ENCODE peak calls at places on chromosomes 2 and 18, in ten cellular contexts. O, C, K, P, B, W, A, S, I and F are unnamed samples.

GRCh38 chr2:111160758-111161157 is 40.0 kb downstream of the BCL2L11 start:
- DNase-seq in O (peak), P (no peak), A (no peak), K (no peak), B (no peak), C (peak), S (no peak), W (peak), I (no peak), F (no peak)

GRCh38 chr2:237865623-237866041 is 6.2 kb downstream of the RAMP1 start:
- DNase-seq in S (no peak), O (no peak), K (no peak), C (no peak), W (no peak), B (no peak), P (peak), A (no peak), I (no peak), F (no peak)

GRCh38 chr2:16640024-16640423 is 25.6 kb downstream of the CYRIA start:
- DNase-seq in S (no peak), I (no peak), C (no peak), K (no peak), B (no peak), W (no peak), A (peak), P (no peak), O (no peak), F (no peak)

GRCh38 chr18:44541781-44542180 is 138.9 kb upstream of the SETBP1 start:
- DNase-seq in C (no peak), I (no peak), B (no peak), K (no peak), P (no peak), A (no peak), W (peak), O (no peak), S (no peak), F (no peak)

GRCh38 chr2:55088400-55088799 is 38.1 kb upstream of the RTN4 start:
- DNase-seq in C (no peak), K (no peak), A (no peak), W (no peak), P (no peak), O (no peak), B (no peak), I (no peak), S (no peak), F (no peak)

GRCh38 chr2:198219292-198219691 is 414.9 kb downstream of the PLCL1 start:
- DNase-seq in W (no peak), P (no peak), I (no peak), S (no peak), C (no peak), B (no peak), O (no peak), K (no peak), A (no peak), F (no peak)

GRCh38 chr2:17272170-17272569 is 246.1 kb downstream of the RAD51AP2 start:
- DNase-seq in O (no peak), A (no peak), S (no peak), P (no peak), I (no peak), W (no peak), B (no peak), K (no peak), C (no peak), F (no peak)

GRCh38 chr2:133324150-133324561 is 244.1 kb downstream of the NCKAP5 start:
- DNase-seq in A (no peak), S (no peak), B (no peak), C (peak), O (peak), P (no peak), I (no peak), W (peak), K (no peak), F (no peak)

GRCh38 chr2:71156531-71156930 is 26.1 kb downstream of the MPHOSPH10 start:
- DNase-seq in C (no peak), I (no peak), K (no peak), A (no peak), P (no peak), O (no peak), W (peak), S (no peak), B (no peak), F (no peak)

GRCh38 chr2:221635949-221636348 is 63.8 kb upstream of the EPHA4 start:
- DNase-seq in O (no peak), K (no peak), P (no peak), W (peak), S (peak), B (no peak), A (no peak), I (no peak), C (no peak), F (no peak)

GRCh38 chr2:142682528-142682927 is 194.9 kb upstream of the KYNU start:
- DNase-seq in K (no peak), C (peak), B (no peak), I (no peak), W (peak), O (peak), P (no peak), S (no peak), A (no peak), F (no peak)

GRCh38 chr2:73028841-73029240 is 42.7 kb downstream of the SFXN5 start:
- DNase-seq in C (no peak), W (no peak), B (peak), O (no peak), K (no peak), P (no peak), S (no peak), I (no peak), A (no peak), F (no peak)

GRCh38 chr18:56984731-56985130 is 162.2 kb upstream of the BOD1L2 start:
- DNase-seq in I (no peak), A (no peak), O (no peak), C (no peak), K (no peak), P (no peak), B (no peak), S (no peak), W (no peak), F (no peak)

GRCh38 chr2:232132179-232132578 is 170.7 kb downstream of the DIS3L2 start:
- DNase-seq in P (no peak), S (no peak), B (no peak), W (peak), A (no peak), K (no peak), O (no peak), C (no peak), I (no peak), F (no peak)

GRCh38 chr2:152097291-152098032 is 1.4 kb downstream of the CACNB4 start:
- DNase-seq in P (peak), A (peak), O (no peak), W (peak), C (no peak), B (peak), S (no peak), K (no peak), I (no peak), F (no peak)

GRCh38 chr2:224023188-224023587 is 15.9 kb downstream of the SERPINE2 start:
- DNase-seq in I (no peak), P (no peak), B (no peak), A (peak), W (peak), K (no peak), C (peak), O (peak), S (no peak), F (no peak)

GRCh38 chr2:229914182-229914581 is 7.6 kb downstream of the TRIP12 start:
- DNase-seq in A (no peak), C (no peak), I (no peak), O (no peak), W (no peak), B (no peak), S (no peak), K (no peak), P (no peak), F (no peak)

GRCh38 chr2:105396254-105397024 is 2.4 kb downstream of the FHL2 start:
- DNase-seq in K (no peak), O (peak), W (peak), A (peak), P (no peak), I (no peak), B (peak), C (peak), S (no peak), F (no peak)

GRCh38 chr18:7084766-7085080 is 32.9 kb downstream of the LAMA1 start:
- DNase-seq in W (no peak), S (no peak), C (peak), O (peak), K (no peak), I (no peak), B (no peak), P (no peak), A (no peak), F (no peak)

GRCh38 chr18:51009071-51009470 is 20.9 kb upstream of the SMAD4 start:
- DNase-seq in C (peak), A (no peak), S (peak), P (peak), O (peak), K (no peak), W (peak), I (no peak), B (no peak), F (no peak)

GRCh38 chr2:198615972-198616371 is 811.6 kb downstream of the PLCL1 start:
- DNase-seq in C (peak), W (no peak), O (peak), B (no peak), I (no peak), K (no peak), P (no peak), A (no peak), S (no peak), F (no peak)

GRCh38 chr2:117091026-117091425 is 723.5 kb upstream of the DDX18 start:
- DNase-seq in O (no peak), W (no peak), I (no peak), P (no peak), A (no peak), B (no peak), C (no peak), K (no peak), S (no peak), F (no peak)

GRCh38 chr2:117091438-117091837 is 723.1 kb upstream of the DDX18 start:
- DNase-seq in K (no peak), A (no peak), O (no peak), P (no peak), S (no peak), I (no peak), B (no peak), C (no peak), W (no peak), F (no peak)

GRCh38 chr2:117085719-117086118 is 728.8 kb upstream of the DDX18 start:
- DNase-seq in C (no peak), A (no peak), B (no peak), I (no peak), O (no peak), S (no peak), K (no peak), W (no peak), P (no peak), F (no peak)

GRCh38 chr2:117085256-117085655 is 729.2 kb upstream of the DDX18 start:
- DNase-seq in W (no peak), K (no peak), A (no peak), P (no peak), I (no peak), O (no peak), B (no peak), C (no peak), S (no peak), F (no peak)

DNA sequence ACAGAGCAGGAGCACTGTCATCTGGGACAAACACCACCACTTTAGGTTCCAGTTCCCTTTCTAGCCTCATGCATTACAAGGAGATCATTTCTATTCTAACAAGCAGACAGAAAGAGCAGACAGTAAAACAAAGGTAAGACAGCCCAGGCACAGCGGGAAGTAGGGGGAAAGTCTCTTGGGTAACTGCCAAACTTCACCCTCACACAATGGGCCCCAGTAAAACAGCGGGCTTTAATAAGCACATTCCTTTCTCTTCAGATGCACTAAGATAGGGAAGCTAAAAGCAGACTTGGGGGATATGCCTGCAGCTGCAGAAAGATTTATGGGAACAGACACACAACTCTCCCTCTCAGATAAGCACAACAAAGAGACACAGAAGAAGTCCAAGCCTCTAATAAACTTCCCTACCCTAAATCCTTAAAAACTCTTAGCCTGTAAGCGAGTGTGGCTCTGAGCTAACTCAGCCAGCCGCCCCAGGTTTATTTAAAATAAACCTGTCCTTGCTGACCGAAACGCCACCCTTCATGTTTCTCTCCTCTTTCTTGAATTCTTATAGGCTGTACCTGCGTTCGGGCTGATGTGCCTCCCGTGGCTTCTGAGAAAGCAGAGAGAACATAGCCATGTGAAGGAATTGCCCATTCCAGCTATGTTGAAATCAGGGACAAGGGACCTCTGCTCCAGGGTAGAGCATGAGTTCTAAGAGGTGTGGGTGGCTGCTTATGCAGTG is 726.8 kb upstream of the DDX18 start:
- DNase-seq in B (no peak), C (no peak), A (no peak), S (no peak), I (no peak), K (no peak), P (no peak), O (no peak), W (no peak), F (no peak)
- H3K4me3 ChIP-seq in B (no peak), C (no peak), A (no peak), S (no peak), I (no peak), K (no peak), P (no peak), O (no peak), W (no peak), F (no peak)

GRCh38 chr2:69138247-69138754 is 125.3 kb downstream of the ANTXR1 start:
- DNase-seq in K (no peak), C (peak), W (peak), O (peak), B (no peak), S (no peak), I (no peak), A (peak), P (no peak), F (no peak)

GRCh38 chr2:69139778-69140177 is 126.8 kb downstream of the ANTXR1 start:
- DNase-seq in K (no peak), A (no peak), C (no peak), I (no peak), W (no peak), O (no peak), B (no peak), S (no peak), P (no peak), F (no peak)

GRCh38 chr2:69138793-69139510 is 126.0 kb downstream of the ANTXR1 start:
- DNase-seq in S (peak), C (peak), A (peak), W (peak), K (no peak), I (no peak), O (peak), B (peak), P (no peak), F (no peak)

GRCh38 chr2:69143726-69144360 is 130.9 kb downstream of the ANTXR1 start:
- DNase-seq in B (no peak), S (no peak), P (no peak), I (no peak), K (no peak), A (peak), C (peak), O (no peak), W (peak), F (no peak)

DNA sequence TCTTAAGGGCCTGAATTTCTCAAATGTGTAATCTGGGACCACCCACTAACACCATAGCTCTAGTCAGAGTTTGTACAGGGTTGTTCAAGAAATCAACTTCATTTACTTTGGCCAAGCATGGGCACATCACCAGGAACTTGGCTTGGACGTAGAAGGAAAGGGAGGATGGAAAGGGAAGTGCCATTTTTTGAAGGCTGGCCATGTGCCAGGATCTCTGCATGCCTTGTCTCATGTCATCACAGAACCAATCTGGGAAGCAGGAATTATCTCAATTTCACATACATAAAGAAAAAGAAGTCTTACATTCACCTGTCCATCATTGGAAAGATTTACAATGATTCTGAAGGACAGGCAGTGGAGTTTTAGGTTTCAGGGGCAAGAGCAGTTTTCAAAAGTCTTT is 128.1 kb downstream of the ANTXR1 start:
- DNase-seq in C (no peak), A (no peak), S (no peak), K (no peak), B (no peak), I (no peak), W (no peak), O (no peak), P (no peak), F (no peak)
- H3K27ac ChIP-seq in C (no peak), A (no peak), S (no peak), K (no peak), B (no peak), I (no peak), W (no peak), O (no peak), P (no peak), F (no peak)

DNA sequence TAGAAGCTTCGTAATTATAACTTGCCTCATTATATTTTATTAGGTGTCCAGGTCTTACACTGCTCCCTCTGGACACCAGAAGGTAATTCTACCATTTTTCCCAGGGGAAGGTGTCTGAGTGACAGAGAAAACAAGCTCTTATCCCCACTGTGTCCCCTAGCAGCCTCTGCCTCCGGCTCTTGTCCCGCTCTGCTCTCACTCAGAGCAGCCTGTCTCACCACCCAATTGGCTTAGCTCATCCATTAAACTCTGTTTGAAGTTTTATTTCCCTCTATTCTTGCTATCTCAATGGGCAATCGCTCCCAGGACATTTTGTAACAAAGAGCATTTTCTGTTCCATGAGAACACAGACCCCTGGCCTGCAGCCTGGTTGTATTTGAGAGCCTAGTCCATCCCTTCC is 90.6 kb upstream of the LDAH start:
- DNase-seq in K (no peak), O (no peak), S (no peak), W (no peak), B (no peak), C (no peak), A (no peak), I (no peak), P (no peak), F (no peak)
- TF ChIP-seq CTCF in K (no peak), O (no peak), S (no peak), W (no peak), B (no peak), C (no peak), A (no peak), I (no peak), P (no peak), F (no peak)

DNA sequence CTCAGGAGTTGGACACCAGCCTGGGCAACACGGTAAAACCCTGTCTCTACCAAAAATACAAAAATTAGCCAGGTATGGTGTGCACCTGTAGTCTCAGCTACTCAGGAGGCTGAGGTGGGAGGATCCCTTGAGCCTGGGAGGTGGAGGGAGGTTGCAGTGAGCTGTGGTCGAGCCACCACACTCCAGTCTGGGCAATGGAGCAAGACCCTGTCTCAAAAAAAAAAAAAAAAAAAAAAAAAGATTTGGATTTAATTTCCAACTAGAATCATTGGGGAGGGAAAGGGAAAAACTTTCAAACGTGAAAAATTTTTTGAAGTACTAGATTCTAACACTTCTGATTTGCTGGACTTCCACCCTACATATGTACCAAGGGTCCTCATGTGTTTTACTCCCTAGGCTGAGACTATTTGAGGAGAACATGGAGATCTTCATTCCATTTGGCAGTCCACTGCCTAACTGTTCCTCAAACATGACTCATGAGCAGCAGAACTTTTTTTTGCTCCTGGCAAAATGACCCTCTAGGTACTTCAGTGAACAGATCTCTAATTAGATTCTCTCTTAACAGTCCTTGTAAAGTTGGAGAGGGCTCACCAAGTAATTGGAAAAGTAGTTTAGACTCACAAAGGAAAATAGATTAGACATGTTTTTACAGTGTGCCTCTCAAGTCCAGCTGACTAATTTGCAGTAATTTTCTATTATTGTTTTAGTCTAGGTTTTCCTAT is 267.6 kb downstream of the METTL4 start:
- DNase-seq in C (peak), W (peak), A (peak), B (no peak), S (no peak), I (no peak), O (peak), P (peak), K (no peak), F (no peak)
- H3K4me3 ChIP-seq in C (no peak), W (peak), A (peak), B (no peak), S (no peak), I (no peak), O (no peak), P (no peak), K (no peak), F (no peak)

GRCh38 chr2:39433586-39434195 is 3.4 kb downstream of the MAP4K3 start:
- DNase-seq in A (no peak), I (no peak), K (no peak), S (no peak), P (peak), O (no peak), W (peak), B (no peak), C (no peak), F (no peak)

GRCh38 chr2:39436592-39437521 is at the start of gene MAP4K3:
- DNase-seq in P (peak), B (peak), C (peak), O (peak), W (peak), A (peak), K (peak), I (peak), S (peak), F (peak)

GRCh38 chr2:39434233-39434897 is 2.7 kb downstream of the MAP4K3 start:
- DNase-seq in K (no peak), P (no peak), S (no peak), O (no peak), W (no peak), C (peak), A (no peak), B (no peak), I (no peak), F (no peak)

GRCh38 chr2:39435974-39436591 is 1.0 kb downstream of the MAP4K3 start:
- DNase-seq in S (peak), C (peak), B (peak), K (no peak), W (peak), P (peak), A (peak), I (no peak), O (peak), F (no peak)

GRCh38 chr2:39435254-39435653 is 1.8 kb downstream of the MAP4K3 start:
- DNase-seq in C (peak), P (peak), W (no peak), I (no peak), B (no peak), O (no peak), A (no peak), S (no peak), K (no peak), F (no peak)
- H3K27ac ChIP-seq in C (peak), P (peak), W (peak), I (peak), B (peak), O (peak), A (no peak), S (no peak), K (peak), F (no peak)

DNA sequence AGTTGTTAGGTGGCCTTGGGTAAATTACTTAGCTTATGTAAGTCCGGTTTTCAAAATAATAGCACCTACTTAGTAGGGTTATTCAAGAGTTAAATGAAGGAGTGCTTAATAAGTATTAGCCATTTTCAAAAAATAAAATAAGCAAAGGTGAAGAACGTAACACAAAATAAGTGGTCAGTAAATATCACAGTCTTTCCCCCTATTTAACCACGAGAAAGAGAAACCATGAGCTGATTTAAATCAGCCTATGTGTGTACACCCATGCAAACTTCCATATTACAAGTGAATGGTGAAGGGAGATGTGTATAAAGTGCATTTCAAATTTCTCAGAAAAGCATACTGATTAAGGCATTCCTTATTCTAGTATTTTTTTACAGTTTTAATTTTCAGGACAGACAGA is 2.2 kb downstream of the WIPF1 start:
- DNase-seq in K (no peak), A (no peak), W (no peak), B (no peak), I (no peak), S (no peak), O (no peak), P (no peak), C (no peak), F (no peak)
- TF ChIP-seq CTCF in K (no peak), A (no peak), W (no peak), B (no peak), I (no peak), S (no peak), O (no peak), P (no peak), C (no peak), F (no peak)